ENCODE peak calls at places on chromosomes 3 and 15, in seven cellular contexts. V is fibroblast of lung, P is neural progenitor cell, J is right atrium auricular region, G is body of pancreas, W is psoas muscle, C is SK-N-SH. M is an unnamed sample.

GRCh38 chr15:95715919-95716318 is 614.6 kb upstream of the NR2F2 start:
- DNase-seq in V (peak; percentile 33), P (peak; percentile 38), J (no peak), G (no peak), W (no peak), C (no peak), M (no peak)

GRCh38 chr15:43441316-43441715 is 51.6 kb downstream of the TP53BP1 start:
- DNase-seq in V (peak; percentile 42), P (no peak), J (no peak), G (no peak), W (no peak), C (peak; percentile 22), M (no peak)

GRCh38 chr3:73188707-73189106 is 127.2 kb downstream of the EBLN2 start:
- DNase-seq in V (no peak), P (no peak), J (no peak), G (no peak), W (no peak), C (no peak), M (no peak)

GRCh38 chr3:155158361-155159037 is 78.4 kb downstream of the MME start:
- DNase-seq in V (no peak), P (no peak), J (no peak), G (no peak), W (no peak), C (no peak), M (no peak)

GRCh38 chr3:11542551-11542950 is 101.2 kb downstream of the VGLL4 start:
- DNase-seq in V (no peak), P (no peak), J (no peak), G (no peak), W (no peak), C (no peak), M (no peak)

GRCh38 chr3:52839892-52840545 is 5.2 kb upstream of the MUSTN1 start:
- DNase-seq in V (no peak), P (no peak), J (no peak), G (no peak), W (peak; percentile 35), C (no peak), M (peak; percentile 47)

GRCh38 chr3:85584779-85585356 is 626.1 kb downstream of the CADM2 start:
- DNase-seq in V (no peak), P (no peak), J (no peak), G (no peak), W (no peak), C (no peak), M (no peak)

GRCh38 chr3:172210355-172210754 is 171.0 kb downstream of the FNDC3B start:
- DNase-seq in V (peak; percentile 76), P (no peak), J (no peak), G (no peak), W (no peak), C (no peak), M (no peak)

GRCh38 chr3:165133188-165133899 is 55.0 kb upstream of the SI start:
- DNase-seq in V (no peak), P (no peak), J (no peak), G (no peak), W (no peak), C (no peak), M (no peak)

GRCh38 chr3:192121921-192122320 is 605.4 kb downstream of the FGF12 start:
- DNase-seq in V (no peak), P (no peak), J (no peak), G (no peak), W (no peak), C (no peak), M (no peak)

GRCh38 chr3:141337523-141337854 is 30.8 kb upstream of the ZBTB38 start:
- DNase-seq in V (no peak), P (no peak), J (no peak), G (no peak), W (no peak), C (no peak), M (no peak)

GRCh38 chr3:35965908-35966307 is 326.6 kb downstream of the ARPP21 start:
- DNase-seq in V (peak; percentile 44), P (peak; percentile 47), J (no peak), G (no peak), W (no peak), C (peak; percentile 46), M (no peak)

GRCh38 chr3:127405791-127406190 is 117.9 kb upstream of the PRR20G start:
- DNase-seq in V (no peak), P (no peak), J (no peak), G (no peak), W (no peak), C (no peak), M (no peak)

GRCh38 chr3:79074558-79074957 is 693.2 kb downstream of the ROBO1 start:
- DNase-seq in V (no peak), P (no peak), J (no peak), G (no peak), W (no peak), C (no peak), M (no peak)

GRCh38 chr15:49627407-49627877 is 6.6 kb downstream of the DTWD1 start:
- DNase-seq in V (peak; percentile 96), P (no peak), J (no peak), G (no peak), W (no peak), C (no peak), M (no peak)
- H3K27ac ChIP-seq in V (peak overlapping the region; percentile 34), P (no peak overlapping the region), J (no peak overlapping the region), G (no peak overlapping the region), W (no peak overlapping the region), C (peak overlapping the region; percentile 44), M (no peak overlapping the region)

DNA sequence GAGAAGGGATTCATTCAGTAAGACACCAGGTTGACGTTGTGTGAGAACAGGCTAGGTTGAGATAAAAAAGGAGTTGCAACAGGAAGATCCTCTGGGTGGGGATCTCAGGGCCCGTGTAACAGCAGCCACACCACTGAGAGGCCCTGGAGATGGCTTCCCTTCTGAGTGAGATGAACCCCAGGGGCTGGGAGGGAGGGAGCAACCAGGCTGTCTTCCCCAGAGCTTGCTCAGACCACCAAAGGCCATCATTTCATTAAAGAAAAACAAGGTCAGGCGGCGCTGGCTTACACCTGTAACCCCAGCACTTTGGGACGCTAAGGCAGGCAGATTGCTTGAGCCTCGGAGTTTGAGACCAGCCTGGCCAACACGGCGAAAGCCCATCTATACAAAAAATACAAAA is 187.7 kb downstream of the ATP10A start:
- DNase-seq in V (no peak), P (no peak), J (no peak), G (no peak), W (no peak), C (no peak), M (no peak)
- H3K27ac ChIP-seq in V (no peak overlapping the region), P (no peak overlapping the region), J (peak overlapping the region; percentile 7), G (no peak overlapping the region), W (peak overlapping the region; percentile 58), C (no peak overlapping the region), M (no peak overlapping the region)

GRCh38 chr3:138082992-138083386 is 32.4 kb downstream of the DZIP1L start:
- DNase-seq in V (peak; percentile 61), P (no peak), J (no peak), G (no peak), W (no peak), C (no peak), M (no peak)

GRCh38 chr3:138078901-138079344 is 36.5 kb downstream of the DZIP1L start:
- DNase-seq in V (peak; percentile 97), P (no peak), J (no peak), G (peak; percentile 27), W (no peak), C (no peak), M (no peak)

GRCh38 chr3:138079901-138080300 is 35.5 kb downstream of the DZIP1L start:
- DNase-seq in V (no peak), P (no peak), J (no peak), G (no peak), W (no peak), C (no peak), M (no peak)

GRCh38 chr3:138082085-138082991 is 33.1 kb downstream of the DZIP1L start:
- DNase-seq in V (peak; percentile 97), P (no peak), J (peak; percentile 62), G (no peak), W (no peak), C (no peak), M (no peak)

DNA sequence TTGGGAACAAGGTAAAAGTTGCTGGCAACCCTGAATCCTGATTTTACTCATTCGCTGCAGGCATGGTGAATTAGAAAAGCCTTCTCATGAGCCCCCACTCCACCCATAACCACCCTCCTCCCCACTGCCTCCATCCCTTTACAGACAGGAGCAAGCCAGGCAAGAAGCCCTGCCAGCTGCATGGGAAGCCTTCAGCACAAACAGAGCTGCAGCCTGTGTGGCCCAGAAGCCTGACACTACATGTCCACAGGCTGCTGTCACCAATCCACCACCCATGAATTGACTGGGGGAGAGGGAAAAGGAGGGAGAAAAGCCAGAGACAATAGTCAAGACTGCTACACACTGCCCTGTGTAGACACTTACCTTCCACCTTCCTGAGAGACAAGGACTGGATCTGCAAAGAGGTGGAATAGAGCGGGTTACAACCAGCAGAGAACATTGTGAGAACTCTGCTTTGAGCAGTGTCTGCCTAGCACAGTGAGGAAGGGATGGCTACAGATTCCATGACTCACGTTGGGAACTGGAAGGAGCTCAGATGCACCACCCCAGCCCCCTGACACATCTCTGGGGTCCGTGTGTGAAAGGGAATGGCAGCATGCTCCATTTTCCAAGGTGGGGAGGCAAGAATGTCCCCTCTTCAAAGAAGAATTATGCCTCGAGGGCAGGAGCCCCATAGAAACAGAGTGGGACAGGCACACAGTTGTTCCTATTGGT is 33.9 kb downstream of the DZIP1L start:
- DNase-seq in V (peak; percentile 83), P (no peak), J (no peak), G (no peak), W (no peak), C (no peak), M (no peak)
- H3K27ac ChIP-seq in V (peak overlapping the region; percentile 85), P (no peak overlapping the region), J (peak overlapping the region; percentile 72), G (no peak overlapping the region), W (no peak overlapping the region), C (peak overlapping the region; percentile 68), M (no peak overlapping the region)

GRCh38 chr3:46406786-46407611 is at the start of the genes CCR5AS and CCRL2:
- DNase-seq in V (peak; percentile 37), P (no peak), J (peak; percentile 80), G (peak; percentile 89), W (peak; percentile 68), C (no peak), M (peak; percentile 84)

GRCh38 chr3:46408853-46409252 is 1.8 kb downstream of the CCRL2 start:
- DNase-seq in V (no peak), P (no peak), J (no peak), G (no peak), W (no peak), C (no peak), M (no peak)

GRCh38 chr3:46406440-46406785 is 453 bp downstream of the CCR5AS start:
- DNase-seq in V (no peak), P (no peak), J (peak; percentile 64), G (peak; percentile 67), W (no peak), C (no peak), M (no peak)

GRCh38 chr3:46409735-46410489 is 2.9 kb downstream of the CCRL2 start:
- DNase-seq in V (no peak), P (no peak), J (no peak), G (no peak), W (no peak), C (no peak), M (no peak)

DNA sequence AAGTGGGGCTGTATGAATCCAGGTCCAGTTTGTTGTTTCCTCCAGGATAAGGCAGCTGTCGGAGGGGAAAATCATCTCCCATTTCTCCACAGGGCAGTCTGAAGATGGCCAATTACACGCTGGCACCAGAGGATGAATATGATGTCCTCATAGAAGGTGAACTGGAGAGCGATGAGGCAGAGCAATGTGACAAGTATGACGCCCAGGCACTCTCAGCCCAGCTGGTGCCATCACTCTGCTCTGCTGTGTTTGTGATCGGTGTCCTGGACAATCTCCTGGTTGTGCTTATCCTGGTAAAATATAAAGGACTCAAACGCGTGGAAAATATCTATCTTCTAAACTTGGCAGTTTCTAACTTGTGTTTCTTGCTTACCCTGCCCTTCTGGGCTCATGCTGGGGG is 917 bp downstream of the CCRL2 start:
- DNase-seq in V (no peak), P (no peak), J (no peak), G (no peak), W (peak; percentile 89), C (no peak), M (no peak)
- H3K27ac ChIP-seq in V (peak overlapping the region; percentile 40), P (no peak overlapping the region), J (peak overlapping the region; percentile 71), G (no peak overlapping the region), W (peak overlapping the region; percentile 73), C (no peak overlapping the region), M (peak overlapping the region; percentile 9)

M was measured in kidney.